ENCODE peak calls at places on chromosomes 4 and X, in five cellular contexts. One of them, this sample, is unnamed.

GRCh38 chr4:109962401-109962800 is 49.7 kb downstream of the EGF start:
- DNase-seq in K562: no peak
- DNase-seq in GM12878: no peak
- DNase-seq in HCT116: no peak
- DNase-seq in H1: no peak
- DNase-seq in this sample: no peak

GRCh38 chr4:138839574-138839973 is 176.0 kb upstream of the NOCT start:
- DNase-seq in K562: no peak
- DNase-seq in GM12878: no peak
- DNase-seq in HCT116: no peak
- DNase-seq in H1: no peak
- DNase-seq in this sample: no peak

GRCh38 chr4:24705016-24705753 is 90.2 kb upstream of the SOD3 start:
- DNase-seq in K562: no peak
- DNase-seq in GM12878: no peak
- DNase-seq in HCT116: no peak
- DNase-seq in H1: no peak
- DNase-seq in this sample: no peak

GRCh38 chr4:143381171-143382118 is 44.8 kb downstream of the GAB1 start:
- DNase-seq in K562: no peak
- DNase-seq in GM12878: no peak
- DNase-seq in HCT116: no peak
- DNase-seq in H1: no peak
- DNase-seq in this sample: no peak

GRCh38 chr4:173195708-173196107 is 27.1 kb downstream of the GALNT7 start:
- DNase-seq in K562: no peak
- DNase-seq in GM12878: no peak
- DNase-seq in HCT116: no peak
- DNase-seq in H1: no peak
- DNase-seq in this sample: no peak

GRCh38 chr4:40594261-40595178 is 35.1 kb downstream of the RBM47 start:
- DNase-seq in K562: no peak
- DNase-seq in GM12878: no peak
- DNase-seq in HCT116: no peak
- DNase-seq in H1: no peak
- DNase-seq in this sample: no peak

GRCh38 chr4:158670975-158671664 is 567 bp downstream of the C4orf46 start:
- DNase-seq in K562: peak; percentile 37
- DNase-seq in GM12878: peak; percentile 30
- DNase-seq in HCT116: peak; percentile 33
- DNase-seq in H1: no peak
- DNase-seq in this sample: peak; percentile 59

GRCh38 chr4:47313396-47313795 is 150.1 kb downstream of the COMMD8 start:
- DNase-seq in K562: no peak
- DNase-seq in GM12878: no peak
- DNase-seq in HCT116: no peak
- DNase-seq in H1: no peak
- DNase-seq in this sample: no peak

DNA sequence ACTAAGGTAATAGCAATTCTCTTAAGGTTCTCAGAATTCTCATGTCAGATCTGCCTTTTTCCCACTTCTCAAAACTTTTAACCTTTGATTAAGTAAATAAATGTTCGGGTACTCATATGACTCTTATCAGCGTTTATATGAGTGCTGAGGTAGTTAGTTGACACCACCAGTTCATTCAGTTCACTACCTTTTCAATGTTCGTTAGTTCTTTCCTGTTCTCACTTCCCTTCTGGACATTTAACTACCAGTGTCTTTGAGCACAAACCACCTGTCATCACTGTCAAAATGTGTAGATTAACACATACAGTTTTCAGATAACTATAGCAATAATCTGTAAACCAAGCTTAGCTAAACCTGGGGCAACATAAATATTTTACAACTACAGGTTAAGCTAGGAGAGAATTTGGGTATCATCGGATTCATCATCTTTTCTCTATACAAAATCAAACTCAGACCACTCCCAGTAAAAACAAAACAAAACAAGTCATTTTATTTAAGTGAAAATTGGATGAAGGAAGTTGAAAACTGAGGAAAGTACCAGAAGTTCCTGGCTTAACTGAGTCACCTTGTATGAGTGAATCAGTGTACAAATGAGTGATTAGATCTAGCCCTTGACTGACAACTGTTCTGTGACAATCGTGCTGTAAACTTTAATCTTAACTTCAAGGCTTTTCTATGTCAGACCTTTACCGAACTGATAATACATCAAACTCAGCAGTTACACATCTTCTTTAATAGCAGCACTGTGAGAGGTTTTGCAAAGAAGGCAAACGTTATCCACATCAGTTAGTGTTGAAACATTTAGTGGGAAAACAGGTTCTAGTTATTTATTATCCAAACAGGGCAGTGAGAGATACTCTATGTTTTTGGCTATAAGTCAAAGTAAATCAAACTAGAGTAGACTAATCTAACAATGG is 41.9 kb downstream of the ARHGEF38 start:
- DNase-seq in K562: no peak
- DNase-seq in GM12878: peak; percentile 59
- DNase-seq in HCT116: no peak
- DNase-seq in H1: no peak
- DNase-seq in this sample: peak; percentile 34
- TF ChIP-seq SP1 in K562: no peak
- TF ChIP-seq SP1 in GM12878: no peak
- TF ChIP-seq SP1 in HCT116: no peak
- TF ChIP-seq SP1 in H1: no peak
- TF ChIP-seq SP1 in this sample: no peak

GRCh38 chr4:150115851-150116250 is 37.6 kb downstream of the DCLK2 start:
- DNase-seq in K562: no peak
- DNase-seq in GM12878: no peak
- DNase-seq in HCT116: no peak
- DNase-seq in H1: no peak
- DNase-seq in this sample: no peak
- TF ChIP-seq RAD21 in K562: no peak
- TF ChIP-seq RAD21 in GM12878: no peak
- TF ChIP-seq RAD21 in HCT116: no peak
- TF ChIP-seq RAD21 in H1: no peak
- TF ChIP-seq RAD21 in this sample: no peak

DNA sequence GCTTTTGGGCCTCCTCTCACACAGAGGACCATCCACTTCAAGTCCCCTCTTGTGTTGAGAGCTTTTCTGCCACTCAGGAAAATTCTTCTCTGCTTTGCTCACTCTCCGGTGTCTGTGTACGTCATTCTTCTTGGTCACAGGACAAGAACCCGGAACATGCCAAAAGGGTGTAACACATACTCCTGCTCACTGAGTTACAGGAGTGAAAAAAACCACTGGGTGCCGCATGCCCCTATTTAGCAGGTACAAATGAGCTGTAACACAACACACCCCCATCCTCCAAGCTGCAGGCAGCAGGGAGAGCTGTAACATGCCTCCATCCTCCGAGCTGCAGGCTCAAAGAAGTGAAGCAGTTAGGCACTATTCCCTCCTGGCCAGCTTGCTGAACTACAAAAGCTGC is 13.0 kb upstream of the CXCL2 start:
- DNase-seq in K562: no peak
- DNase-seq in GM12878: no peak
- DNase-seq in HCT116: no peak
- DNase-seq in H1: no peak
- DNase-seq in this sample: no peak
- TF ChIP-seq SP1 in K562: no peak
- TF ChIP-seq SP1 in GM12878: no peak
- TF ChIP-seq SP1 in HCT116: no peak
- TF ChIP-seq SP1 in H1: no peak
- TF ChIP-seq SP1 in this sample: no peak

DNA sequence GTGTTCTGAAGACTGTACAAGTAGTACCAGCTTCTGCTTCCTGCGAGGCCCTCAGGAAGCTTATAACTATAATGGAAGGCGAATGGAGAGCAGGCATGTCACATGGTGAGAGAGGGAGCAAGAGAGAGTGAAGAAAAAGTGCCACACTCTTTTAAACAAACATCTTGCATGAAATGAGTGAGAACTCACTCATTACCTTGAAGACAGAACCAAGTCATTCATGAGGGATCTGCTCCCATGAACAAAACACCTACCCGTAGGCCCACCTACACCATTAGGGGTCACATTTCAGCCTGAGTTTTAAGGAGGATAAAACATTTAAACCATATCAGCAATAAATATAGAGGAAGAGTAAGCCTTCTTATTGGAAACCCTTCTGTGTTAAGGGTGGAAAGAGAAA is 19.4 kb downstream of the P2RY10 start:
- DNase-seq in K562: no peak
- DNase-seq in GM12878: no peak
- DNase-seq in HCT116: no peak
- DNase-seq in H1: no peak
- DNase-seq in this sample: no peak
- TF ChIP-seq RAD21 in K562: no peak
- TF ChIP-seq RAD21 in GM12878: no peak
- TF ChIP-seq RAD21 in HCT116: no peak
- TF ChIP-seq RAD21 in H1: no peak
- TF ChIP-seq RAD21 in this sample: no peak

DNA sequence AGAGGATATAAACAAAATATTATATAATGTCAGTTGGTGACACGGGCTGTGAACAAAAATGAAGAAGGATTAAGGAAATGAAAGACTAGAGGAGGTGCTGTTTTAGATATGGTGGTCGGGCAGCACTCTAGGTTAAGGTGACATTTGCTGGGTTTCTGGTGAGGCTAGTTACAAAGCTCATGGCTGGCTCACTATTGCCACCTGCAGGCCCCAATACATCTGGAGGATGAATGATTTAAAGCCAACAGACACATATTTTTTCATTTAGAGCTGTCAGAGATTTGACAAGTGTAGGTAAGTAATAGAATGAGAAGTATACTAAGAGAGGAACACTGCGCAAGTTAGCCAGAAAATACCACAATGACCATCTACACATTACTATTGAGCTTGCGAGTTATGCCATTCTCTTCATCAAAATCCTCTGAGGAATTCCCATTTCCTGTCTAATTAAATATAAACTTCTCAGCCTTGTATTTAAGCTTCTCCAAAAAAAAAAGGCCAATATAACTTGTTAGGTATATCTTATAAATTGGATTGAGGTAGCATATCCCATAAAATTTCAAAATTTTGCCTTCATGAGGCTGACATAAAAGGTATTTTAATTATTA is 6.4 kb upstream of the FGG start:
- DNase-seq in K562: no peak
- DNase-seq in GM12878: peak; percentile 21
- DNase-seq in HCT116: peak; percentile 51
- DNase-seq in H1: peak; percentile 27
- DNase-seq in this sample: peak; percentile 80
- TF ChIP-seq SP1 in K562: no peak
- TF ChIP-seq SP1 in GM12878: no peak
- TF ChIP-seq SP1 in HCT116: no peak
- TF ChIP-seq SP1 in H1: no peak
- TF ChIP-seq SP1 in this sample: no peak

GRCh38 chrX:77925764-77926163 is 15.3 kb downstream of the ATP7A start:
- DNase-seq in K562: no peak
- DNase-seq in GM12878: no peak
- DNase-seq in HCT116: no peak
- DNase-seq in H1: no peak
- DNase-seq in this sample: no peak

GRCh38 chrX:77918568-77918967 is 8.1 kb downstream of the ATP7A start:
- DNase-seq in K562: no peak
- DNase-seq in GM12878: no peak
- DNase-seq in HCT116: no peak
- DNase-seq in H1: no peak
- DNase-seq in this sample: no peak

GRCh38 chrX:77922768-77923167 is 12.3 kb downstream of the ATP7A start:
- DNase-seq in K562: no peak
- DNase-seq in GM12878: no peak
- DNase-seq in HCT116: no peak
- DNase-seq in H1: no peak
- DNase-seq in this sample: no peak

GRCh38 chrX:77924320-77924859 is 13.9 kb downstream of the ATP7A start:
- DNase-seq in K562: no peak
- DNase-seq in GM12878: no peak
- DNase-seq in HCT116: no peak
- DNase-seq in H1: no peak
- DNase-seq in this sample: no peak
- TF ChIP-seq RAD21 in K562: no peak
- TF ChIP-seq RAD21 in GM12878: no peak
- TF ChIP-seq RAD21 in HCT116: no peak
- TF ChIP-seq RAD21 in H1: no peak
- TF ChIP-seq RAD21 in this sample: no peak

GRCh38 chr4:30866907-30867306 is 146.7 kb downstream of the PCDH7 start:
- DNase-seq in K562: no peak
- DNase-seq in GM12878: no peak
- DNase-seq in HCT116: no peak
- DNase-seq in H1: no peak
- DNase-seq in this sample: no peak
- TF ChIP-seq SP1 in K562: no peak
- TF ChIP-seq SP1 in GM12878: no peak
- TF ChIP-seq SP1 in HCT116: peak; percentile 62
- TF ChIP-seq SP1 in H1: no peak
- TF ChIP-seq SP1 in this sample: no peak

This sample was measured in HepG2.